ENCODE peak calls at places on chromosome 3, in eight cellular contexts. Q is stimulated activated CD4-positive, alpha-beta T cell treated with anti-CD3 and anti-CD28 coated beads, TNF-alpha, amount 100 ng/mL, for 4 hours; W is left ventricle myocardium superior; Z is RCC 7860; H is mucosa of descending colon; N is ovary; S is hypothalamus; P is amniotic stem cell. D is an unnamed sample.

GRCh38 chr3:15295506-15295905 is 36.9 kb downstream of the SH3BP5 start:
- DNase-seq in N (no peak), Z (no peak), S (no peak), W (no peak), Q (no peak), P (no peak), H (no peak), D (no peak)

GRCh38 chr3:168289480-168289879 is 193.8 kb upstream of the GOLIM4 start:
- DNase-seq in N (no peak), H (no peak), W (no peak), P (no peak), Q (no peak), S (no peak), Z (no peak), D (no peak)

GRCh38 chr3:160758929-160759577 is 3.0 kb downstream of the PPM1L start:
- DNase-seq in P (no peak), W (no peak), Z (no peak), H (no peak), Q (no peak), S (no peak), N (no peak), D (no peak)

GRCh38 chr3:113912551-113913246 is 35.1 kb upstream of the ZDHHC23 start:
- DNase-seq in N (no peak), S (no peak), P (peak; percentile 29), H (no peak), Z (peak; percentile 56), Q (no peak), W (no peak), D (peak; percentile 31)

GRCh38 chr3:46089237-46090011 is 62.1 kb upstream of the XCR1 start:
- DNase-seq in Q (no peak), N (no peak), H (peak; percentile 69), Z (peak; percentile 83), W (peak; percentile 49), S (peak; percentile 36), P (peak; percentile 29), D (peak; percentile 79)

GRCh38 chr3:182292586-182292985 is 500.7 kb upstream of the ATP11B start:
- DNase-seq in W (no peak), N (no peak), Z (no peak), Q (no peak), S (no peak), H (no peak), P (no peak), D (no peak)

GRCh38 chr3:99413504-99413903 is 224.9 kb upstream of the COL8A1 start:
- DNase-seq in H (no peak), S (no peak), Q (no peak), N (no peak), W (no peak), P (peak; percentile 22), Z (peak; percentile 28), D (no peak)

GRCh38 chr3:17955411-17955810 is 213.0 kb upstream of the TBC1D5 start:
- DNase-seq in P (no peak), Q (no peak), N (no peak), W (no peak), Z (no peak), S (no peak), H (no peak), D (no peak)

GRCh38 chr3:189488241-189488767 is 142.9 kb upstream of the TP63 start:
- DNase-seq in W (no peak), S (no peak), P (no peak), Z (peak; percentile 28), Q (no peak), H (no peak), N (no peak), D (no peak)

GRCh38 chr3:129326138-129326537 is 47.5 kb downstream of the HMCES start:
- DNase-seq in Z (no peak), H (no peak), S (no peak), W (no peak), P (no peak), N (no peak), Q (no peak), D (no peak)

GRCh38 chr3:151403246-151403645 is 18.7 kb upstream of the P2RY12 start:
- DNase-seq in Q (no peak), H (no peak), P (no peak), N (no peak), S (no peak), Z (peak; percentile 88), W (no peak), D (peak; percentile 20)

GRCh38 chr3:159486580-159486979 is 502.1 kb upstream of the IL12A start:
- DNase-seq in Q (no peak), Z (peak; percentile 22), N (no peak), H (no peak), P (no peak), W (no peak), S (no peak), D (no peak)

D was measured in AG09319.